ENCODE peak calls at places on chromosomes 6 and 20, in six cellular contexts. K, H, T, C, B and X are unnamed samples.

GRCh38 chr6:73984851-73985250 is 288.8 kb downstream of the CD109 start:
- DNase-seq in B (no peak), H (no peak), T (no peak), C (no peak), K (no peak), X (no peak)

GRCh38 chr20:44491635-44492395 is 16.1 kb downstream of the TTPAL start:
- DNase-seq in K (no peak), T (no peak), B (no peak), C (no peak), H (no peak), X (no peak)

GRCh38 chr6:153172815-153173214 is 41.7 kb upstream of the RGS17 start:
- DNase-seq in H (no peak), K (no peak), T (no peak), C (no peak), B (no peak), X (peak; percentile 6)

GRCh38 chr20:20076297-20077065 is 24.1 kb downstream of the CFAP61 start:
- DNase-seq in H (no peak), C (peak; percentile 77), T (no peak), B (no peak), K (peak; percentile 37), X (no peak)

GRCh38 chr6:100393493-100393892 is 71.2 kb downstream of the SIM1 start:
- DNase-seq in T (no peak), C (no peak), K (no peak), B (no peak), H (no peak), X (no peak)

GRCh38 chr6:159174263-159174974 is 5.2 kb downstream of the FNDC1 start:
- DNase-seq in H (peak; percentile 58), K (peak; percentile 68), B (peak; percentile 47), C (peak; percentile 68), T (peak; percentile 73), X (no peak)

GRCh38 chr20:6513586-6513985 is 253.9 kb upstream of the BMP2 start:
- DNase-seq in B (no peak), C (no peak), K (no peak), H (no peak), T (no peak), X (no peak)

GRCh38 chr20:49483706-49484101 is 1.2 kb upstream of the KCNB1 start:
- DNase-seq in B (no peak), H (no peak), K (no peak), C (no peak), T (no peak), X (no peak)

GRCh38 chr6:12818324-12818723 is 101.8 kb downstream of the PHACTR1 start:
- DNase-seq in K (no peak), B (no peak), C (no peak), T (no peak), H (no peak), X (no peak)

GRCh38 chr6:77880501-77880900 is 227.7 kb downstream of the MEI4 start:
- DNase-seq in C (no peak), T (no peak), H (peak; percentile 75), B (no peak), K (peak; percentile 1), X (no peak)

GRCh38 chr6:132648828-132649227 is 10.2 kb downstream of the TAAR1 start:
- DNase-seq in K (peak; percentile 5), C (no peak), B (no peak), T (no peak), H (no peak), X (no peak)

GRCh38 chr6:16450821-16451220 is 212.4 kb downstream of the GMPR start:
- DNase-seq in C (no peak), T (no peak), B (no peak), K (peak; percentile 25), H (no peak), X (no peak)

GRCh38 chr6:156824142-156824541 is 47.0 kb downstream of the ARID1B start:
- DNase-seq in C (no peak), B (no peak), K (no peak), H (no peak), T (no peak), X (no peak)

GRCh38 chr6:43120938-43121913 is 45.1 kb downstream of the PTK7 start:
- DNase-seq in B (no peak), T (no peak), K (peak; percentile 86), H (no peak), C (peak; percentile 75), X (no peak)

GRCh38 chr6:31083742-31084354 is 28.5 kb downstream of the C6orf15 start:
- DNase-seq in H (no peak), T (peak; percentile 75), C (peak; percentile 18), B (no peak), K (no peak), X (no peak)